ENCODE peak calls at places on chromosomes 4 and X, in eight cellular contexts. Y, A, H, E, W, K, I and V are unnamed samples.

GRCh38 chr4:86825511-86825910 is 23.7 kb downstream of the SLC10A6 start:
- DNase-seq in I (no peak), H (peak), W (no peak), A (no peak), K (no peak), Y (no peak), E (no peak), V (no peak)

GRCh38 chr4:8741513-8742226 is 130.0 kb downstream of the HMX1 start:
- DNase-seq in Y (no peak), K (no peak), W (no peak), A (peak), E (no peak), I (no peak), H (no peak), V (peak)

GRCh38 chr4:134636332-134637055 is 434.9 kb upstream of the PABPC4L start:
- DNase-seq in H (no peak), E (no peak), K (no peak), W (no peak), A (no peak), Y (no peak), I (no peak), V (no peak)

GRCh38 chr4:168153596-168154440 is 61.5 kb downstream of the ANXA10 start:
- DNase-seq in W (peak), Y (no peak), I (no peak), H (peak), E (peak), A (peak), K (peak), V (peak)

GRCh38 chr4:10013722-10014121 is 7.6 kb downstream of the SLC2A9 start:
- DNase-seq in H (no peak), I (peak), E (peak), W (peak), A (peak), K (peak), Y (peak), V (no peak)

GRCh38 chr4:180665994-180666818 is 1577.0 kb upstream of the TENM3 start:
- DNase-seq in K (no peak), I (no peak), A (no peak), Y (no peak), H (peak), E (peak), W (peak), V (no peak)

GRCh38 chrX:20019672-20020365 is 29.0 kb upstream of the BCLAF3 start:
- DNase-seq in I (no peak), A (no peak), H (no peak), E (no peak), K (no peak), W (no peak), Y (no peak), V (no peak)

GRCh38 chr4:4726051-4726450 is 133.4 kb upstream of the MSX1 start:
- DNase-seq in I (no peak), K (no peak), A (no peak), Y (no peak), E (peak), W (no peak), H (no peak), V (no peak)

GRCh38 chr4:113331811-113332210 is 282.4 kb downstream of the ANK2 start:
- DNase-seq in W (no peak), I (no peak), A (no peak), K (no peak), E (no peak), H (no peak), Y (no peak), V (no peak)

GRCh38 chr4:47837582-47838294 is at the start of gene CORIN:
- DNase-seq in A (no peak), E (no peak), H (no peak), Y (no peak), I (no peak), K (no peak), W (no peak), V (peak)

GRCh38 chr4:73853246-73853704 is at the start of gene PF4V1:
- DNase-seq in E (no peak), W (no peak), A (peak), K (no peak), Y (no peak), I (no peak), H (peak), V (no peak)
- TF ChIP-seq CTCF in E (no peak), W (peak), A (no peak), K (no peak), Y (peak), I (no peak), H (peak), V (no peak)

DNA sequence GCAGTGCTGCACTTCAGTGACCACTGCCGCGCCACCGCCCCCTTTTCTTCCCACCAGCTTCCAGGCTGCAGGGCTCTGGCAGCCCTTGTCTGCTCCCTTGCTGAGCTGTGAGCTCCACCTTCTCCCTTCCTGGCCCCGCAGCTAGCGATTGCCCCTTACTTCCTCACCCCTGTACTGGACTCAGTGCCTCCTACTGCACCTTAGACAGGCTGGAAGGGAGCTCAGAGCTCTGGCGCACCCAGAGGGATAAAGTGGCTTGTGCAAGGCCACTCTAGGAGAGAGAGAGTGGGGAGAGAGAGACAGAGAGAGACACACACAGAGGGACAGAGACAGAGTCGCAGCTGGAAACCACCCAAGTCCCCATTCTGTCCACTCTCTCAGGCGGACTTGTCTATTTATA is 6.0 kb downstream of the RASL11B start:
- DNase-seq in K (no peak), I (no peak), W (no peak), H (no peak), Y (no peak), E (no peak), A (no peak), V (no peak)
- TF ChIP-seq CTCF in K (no peak), I (no peak), W (no peak), H (no peak), Y (peak), E (no peak), A (no peak), V (no peak)

GRCh38 chr4:7187297-7187592 is 5.1 kb upstream of the SORCS2 start:
- DNase-seq in H (no peak), K (no peak), W (no peak), I (no peak), Y (no peak), A (no peak), E (no peak), V (no peak)
- TF ChIP-seq CTCF in H (no peak), K (no peak), W (no peak), I (no peak), Y (no peak), A (no peak), E (no peak), V (no peak)

GRCh38 chrX:118205421-118205820 is 88.8 kb upstream of the KLHL13 start:
- DNase-seq in Y (no peak), E (no peak), H (no peak), K (no peak), W (no peak), I (no peak), A (no peak), V (no peak)
- TF ChIP-seq CTCF in Y (no peak), E (no peak), H (no peak), K (no peak), W (no peak), I (no peak), A (no peak), V (no peak)

GRCh38 chrX:142804085-142804484 is 221.6 kb upstream of the SPANXN4 start:
- DNase-seq in W (no peak), K (no peak), E (no peak), Y (no peak), A (no peak), H (no peak), I (no peak), V (no peak)
- TF ChIP-seq CTCF in W (no peak), K (no peak), E (no peak), Y (peak), A (no peak), H (no peak), I (no peak), V (no peak)

GRCh38 chr4:183840311-183840710 is 64.8 kb upstream of the STOX2 start:
- DNase-seq in E (peak), K (peak), H (peak), Y (no peak), I (no peak), A (peak), W (peak), V (peak)

GRCh38 chr4:183841001-183841400 is 64.1 kb upstream of the STOX2 start:
- DNase-seq in K (no peak), W (no peak), E (no peak), I (no peak), A (no peak), H (no peak), Y (no peak), V (no peak)

GRCh38 chr4:183837222-183837621 is 67.9 kb upstream of the STOX2 start:
- DNase-seq in A (no peak), E (no peak), W (no peak), H (no peak), I (no peak), Y (no peak), K (no peak), V (no peak)

GRCh38 chr4:183842134-183842838 is 62.8 kb upstream of the STOX2 start:
- DNase-seq in H (no peak), I (no peak), Y (no peak), E (no peak), A (no peak), K (no peak), W (no peak), V (no peak)

DNA sequence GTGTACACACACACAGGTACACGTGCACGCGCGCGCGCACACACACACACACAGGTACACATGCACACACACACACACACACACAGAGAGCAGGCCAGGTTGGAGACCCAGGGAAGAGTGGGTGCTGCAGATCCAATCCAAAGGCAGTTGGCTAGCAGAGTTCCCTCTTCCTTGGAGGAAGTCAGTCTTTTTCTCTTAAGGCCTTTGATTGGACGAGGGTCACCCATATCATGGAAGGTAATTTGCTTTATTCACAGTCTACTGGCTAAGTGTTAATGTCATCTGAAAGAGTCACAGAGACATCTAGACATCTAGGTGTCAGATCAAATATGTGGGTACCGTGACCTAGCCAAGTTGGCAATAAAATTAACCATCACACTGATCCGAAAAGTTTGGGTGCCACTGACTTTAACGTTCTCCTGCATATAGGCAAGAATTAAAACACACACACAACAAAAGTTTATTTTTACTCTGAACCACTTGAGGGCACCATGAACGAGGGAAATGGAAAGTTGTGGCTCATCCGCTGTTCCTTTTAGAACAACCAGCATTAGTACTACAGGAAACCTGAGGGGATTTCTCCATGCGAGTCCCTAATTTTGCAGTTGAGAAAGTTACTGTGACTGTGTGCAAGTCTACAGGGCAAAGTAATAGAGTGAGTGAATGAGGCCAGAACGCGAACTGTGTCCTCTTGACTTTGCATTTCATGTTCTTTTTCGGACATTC is 66.0 kb upstream of the STOX2 start:
- DNase-seq in Y (no peak), K (no peak), H (no peak), I (no peak), E (no peak), W (no peak), A (no peak), V (no peak)
- TF ChIP-seq CTCF in Y (peak), K (no peak), H (peak), I (no peak), E (no peak), W (no peak), A (no peak), V (no peak)